ENCODE peak calls at places on chromosomes 12 and 14, in ten cellular contexts. One of them, this sample, is unnamed.
A peak's percentile ranks its signal among the peaks of the same experiment; 100 is the strongest.

GRCh38 chr14:92014014-92014413 is 25.8 kb downstream of the TRIP11 start:
- DNase-seq in kidney epithelial cell: no peak
- DNase-seq in nephron progenitor cell: no peak
- DNase-seq in NCI-H774: no peak
- DNase-seq in body of pancreas: no peak
- DNase-seq in mesothelial cell of epicardium: no peak
- DNase-seq in epithelial cell of esophagus: no peak
- DNase-seq in uterus: no peak
- DNase-seq in HEK293T: no peak
- DNase-seq in HT1080: no peak
- DNase-seq in this sample: no peak

GRCh38 chr12:69598174-69598753 is 12.4 kb downstream of the LRRC10 start:
- DNase-seq in kidney epithelial cell: no peak
- DNase-seq in nephron progenitor cell: no peak
- DNase-seq in NCI-H774: no peak
- DNase-seq in body of pancreas: no peak
- DNase-seq in mesothelial cell of epicardium: no peak
- DNase-seq in epithelial cell of esophagus: no peak
- DNase-seq in uterus: no peak
- DNase-seq in HEK293T: no peak
- DNase-seq in HT1080: no peak
- DNase-seq in this sample: no peak

GRCh38 chr12:613996-614726 is 49.1 kb downstream of the NINJ2 start:
- DNase-seq in kidney epithelial cell: no peak
- DNase-seq in nephron progenitor cell: no peak
- DNase-seq in NCI-H774: no peak
- DNase-seq in body of pancreas: no peak
- DNase-seq in mesothelial cell of epicardium: no peak
- DNase-seq in epithelial cell of esophagus: no peak
- DNase-seq in uterus: no peak
- DNase-seq in HEK293T: no peak
- DNase-seq in HT1080: peak; percentile 44
- DNase-seq in this sample: no peak

GRCh38 chr14:22213110-22213509 is 375.9 kb downstream of the DAD1 start:
- DNase-seq in kidney epithelial cell: no peak
- DNase-seq in nephron progenitor cell: no peak
- DNase-seq in NCI-H774: no peak
- DNase-seq in body of pancreas: no peak
- DNase-seq in mesothelial cell of epicardium: no peak
- DNase-seq in epithelial cell of esophagus: peak; percentile 96
- DNase-seq in uterus: no peak
- DNase-seq in HEK293T: no peak
- DNase-seq in HT1080: no peak
- DNase-seq in this sample: no peak

GRCh38 chr12:78403681-78404080 is 460.9 kb upstream of the SYT1 start:
- DNase-seq in kidney epithelial cell: peak; percentile 34
- DNase-seq in nephron progenitor cell: no peak
- DNase-seq in NCI-H774: no peak
- DNase-seq in body of pancreas: no peak
- DNase-seq in mesothelial cell of epicardium: no peak
- DNase-seq in epithelial cell of esophagus: no peak
- DNase-seq in uterus: no peak
- DNase-seq in HEK293T: no peak
- DNase-seq in HT1080: peak; percentile 37
- DNase-seq in this sample: no peak

GRCh38 chr14:34857689-34858449 is 17.3 kb downstream of the BAZ1A start:
- DNase-seq in kidney epithelial cell: no peak
- DNase-seq in nephron progenitor cell: no peak
- DNase-seq in NCI-H774: no peak
- DNase-seq in body of pancreas: no peak
- DNase-seq in mesothelial cell of epicardium: no peak
- DNase-seq in epithelial cell of esophagus: no peak
- DNase-seq in uterus: no peak
- DNase-seq in HEK293T: no peak
- DNase-seq in HT1080: no peak
- DNase-seq in this sample: no peak

GRCh38 chr14:75523771-75524171 is 1.5 kb downstream of the BATF start:
- DNase-seq in kidney epithelial cell: no peak
- DNase-seq in nephron progenitor cell: no peak
- DNase-seq in NCI-H774: no peak
- DNase-seq in body of pancreas: no peak
- DNase-seq in mesothelial cell of epicardium: no peak
- DNase-seq in epithelial cell of esophagus: peak; percentile 19
- DNase-seq in uterus: peak; percentile 38
- DNase-seq in HEK293T: no peak
- DNase-seq in HT1080: peak; percentile 78
- DNase-seq in this sample: no peak

GRCh38 chr12:21764063-21764462 is 10.4 kb downstream of the KCNJ8 start:
- DNase-seq in kidney epithelial cell: no peak
- DNase-seq in nephron progenitor cell: no peak
- DNase-seq in NCI-H774: no peak
- DNase-seq in body of pancreas: peak; percentile 25
- DNase-seq in mesothelial cell of epicardium: no peak
- DNase-seq in epithelial cell of esophagus: no peak
- DNase-seq in uterus: no peak
- DNase-seq in HEK293T: no peak
- DNase-seq in HT1080: no peak
- DNase-seq in this sample: no peak

GRCh38 chr14:94122438-94122837 is 7.0 kb downstream of the IFI27L2 start:
- DNase-seq in kidney epithelial cell: no peak
- DNase-seq in nephron progenitor cell: no peak
- DNase-seq in NCI-H774: no peak
- DNase-seq in body of pancreas: no peak
- DNase-seq in mesothelial cell of epicardium: no peak
- DNase-seq in epithelial cell of esophagus: no peak
- DNase-seq in uterus: no peak
- DNase-seq in HEK293T: no peak
- DNase-seq in HT1080: no peak
- DNase-seq in this sample: no peak

GRCh38 chr12:118185602-118186397 is 49.9 kb downstream of the PEBP1 start:
- DNase-seq in kidney epithelial cell: no peak
- DNase-seq in nephron progenitor cell: no peak
- DNase-seq in NCI-H774: no peak
- DNase-seq in body of pancreas: no peak
- DNase-seq in mesothelial cell of epicardium: no peak
- DNase-seq in epithelial cell of esophagus: peak; percentile 22
- DNase-seq in uterus: no peak
- DNase-seq in HEK293T: no peak
- DNase-seq in HT1080: no peak
- DNase-seq in this sample: no peak

GRCh38 chr14:105858676-105859025 is 332.3 kb downstream of the TMEM121 start:
- DNase-seq in kidney epithelial cell: no peak
- DNase-seq in nephron progenitor cell: no peak
- DNase-seq in NCI-H774: no peak
- DNase-seq in body of pancreas: peak; percentile 5
- DNase-seq in mesothelial cell of epicardium: peak; percentile 19
- DNase-seq in epithelial cell of esophagus: no peak
- DNase-seq in uterus: peak; percentile 8
- DNase-seq in HEK293T: no peak
- DNase-seq in HT1080: no peak
- DNase-seq in this sample: no peak

GRCh38 chr14:36069535-36069900 is 107.0 kb downstream of the PTCSC3 start:
- DNase-seq in kidney epithelial cell: no peak
- DNase-seq in nephron progenitor cell: peak; percentile 43
- DNase-seq in NCI-H774: peak; percentile 59
- DNase-seq in body of pancreas: peak; percentile 59
- DNase-seq in mesothelial cell of epicardium: no peak
- DNase-seq in epithelial cell of esophagus: peak; percentile 63
- DNase-seq in uterus: no peak
- DNase-seq in HEK293T: peak; percentile 73
- DNase-seq in HT1080: peak; percentile 63
- DNase-seq in this sample: peak; percentile 66